ENCODE peak calls at places on chromosome 11, in eight cellular contexts. C is GM12891, A is GM23338, K is HCT116, V is stomach, L is HL-60, U is SK-N-SH, Q is prostate gland. N is an unnamed sample.

GRCh38 chr11:80383655-80384054 is 942.8 kb upstream of the TENM4 start:
- DNase-seq in C (no peak), A (no peak), K (no peak), V (no peak), L (no peak), U (peak), Q (peak), N (no peak)

GRCh38 chr11:110565344-110565684 is 135.6 kb downstream of the FDX1 start:
- DNase-seq in C (no peak), A (peak), K (peak), V (no peak), L (peak), U (no peak), Q (no peak), N (no peak)

GRCh38 chr11:73271936-73272679 is at the start of gene P2RY6:
- DNase-seq in C (no peak), A (peak), K (no peak), V (peak), L (peak), U (peak), Q (no peak), N (no peak)

GRCh38 chr11:61126266-61126665 is 24.0 kb downstream of the CD5 start:
- DNase-seq in C (no peak), A (no peak), K (no peak), V (no peak), L (no peak), U (peak), Q (no peak), N (no peak)

GRCh38 chr11:119522609-119523008 is 99.6 kb upstream of the THY1 start:
- DNase-seq in C (no peak), A (no peak), K (no peak), V (no peak), L (no peak), U (no peak), Q (no peak), N (no peak)

GRCh38 chr11:33633251-33634003 is 67.2 kb downstream of the C11orf91 start:
- DNase-seq in C (no peak), A (peak), K (peak), V (no peak), L (no peak), U (no peak), Q (no peak), N (no peak)

GRCh38 chr11:70206226-70206785 is 3.2 kb downstream of the FADD start:
- DNase-seq in C (no peak), A (no peak), K (no peak), V (no peak), L (no peak), U (no peak), Q (no peak), N (no peak)

GRCh38 chr11:42407379-42407778 is 904.4 kb upstream of the API5 start:
- DNase-seq in C (no peak), A (peak), K (no peak), V (peak), L (no peak), U (peak), Q (no peak), N (no peak)

GRCh38 chr11:47204633-47204989 is 10.2 kb upstream of the DDB2 start:
- DNase-seq in C (no peak), A (peak), K (no peak), V (no peak), L (no peak), U (no peak), Q (no peak), N (no peak)

GRCh38 chr11:94653561-94653960 is 86.4 kb downstream of the PIWIL4 start:
- DNase-seq in C (no peak), A (no peak), K (no peak), V (no peak), L (no peak), U (no peak), Q (no peak), N (no peak)

GRCh38 chr11:77044886-77045285 is 10.7 kb downstream of the B3GNT6 start:
- DNase-seq in C (no peak), A (no peak), K (no peak), V (no peak), L (no peak), U (no peak), Q (no peak), N (no peak)

GRCh38 chr11:31977343-31977742 is 113.5 kb upstream of the RCN1 start:
- DNase-seq in C (no peak), A (no peak), K (no peak), V (no peak), L (no peak), U (no peak), Q (no peak), N (no peak)

GRCh38 chr11:99142237-99142636 is 121.5 kb downstream of the CNTN5 start:
- DNase-seq in C (no peak), A (no peak), K (no peak), V (no peak), L (no peak), U (no peak), Q (no peak), N (no peak)
- TF ChIP-seq POLR2AphosphoS5 in C (no peak), A (no peak), K (no peak), V (no peak), L (no peak), U (no peak), Q (no peak), N (no peak)

GRCh38 chr11:27292642-27293020 is 70.4 kb downstream of the CCDC34 start:
- DNase-seq in C (no peak), A (no peak), K (no peak), V (no peak), L (no peak), U (no peak), Q (no peak), N (no peak)

GRCh38 chr11:27291954-27292641 is 70.9 kb downstream of the CCDC34 start:
- DNase-seq in C (no peak), A (no peak), K (no peak), V (peak), L (no peak), U (no peak), Q (no peak), N (no peak)

GRCh38 chr11:27293500-27294417 is 69.3 kb downstream of the CCDC34 start:
- DNase-seq in C (no peak), A (no peak), K (no peak), V (no peak), L (no peak), U (no peak), Q (no peak), N (no peak)

GRCh38 chr11:27290261-27290660 is 72.8 kb downstream of the CCDC34 start:
- DNase-seq in C (no peak), A (no peak), K (no peak), V (no peak), L (no peak), U (no peak), Q (no peak), N (no peak)

DNA sequence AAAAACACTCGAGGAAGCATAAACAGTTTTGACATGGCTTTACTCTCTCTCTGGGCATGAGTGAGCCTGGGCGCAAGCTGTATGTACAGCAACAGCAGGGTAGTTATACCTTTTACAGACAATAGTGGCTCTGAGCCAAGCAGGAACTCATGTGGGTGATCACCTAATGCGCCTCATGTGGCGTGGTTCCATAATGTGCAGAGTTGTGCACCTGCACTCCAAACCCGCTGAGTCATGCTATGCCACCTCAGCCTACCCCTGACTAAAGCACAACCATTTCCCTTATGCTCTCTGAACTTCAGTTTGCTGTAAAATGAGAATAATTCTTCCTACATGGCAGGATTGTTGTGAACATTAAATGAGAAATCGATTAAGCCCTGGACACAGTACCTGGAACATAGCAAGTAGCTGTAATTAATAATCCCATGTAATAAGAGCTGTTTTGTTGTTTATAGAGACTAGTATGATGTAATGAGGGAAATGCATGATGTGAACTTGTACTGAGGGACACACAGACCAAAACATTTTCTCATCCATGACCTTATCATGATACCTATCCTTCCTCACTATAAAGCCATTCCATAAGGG is 71.6 kb downstream of the CCDC34 start:
- DNase-seq in C (no peak), A (peak), K (peak), V (peak), L (peak), U (no peak), Q (no peak), N (no peak)
- TF ChIP-seq POLR2AphosphoS5 in C (no peak), A (no peak), K (no peak), V (no peak), L (no peak), U (no peak), Q (no peak), N (no peak)

DNA sequence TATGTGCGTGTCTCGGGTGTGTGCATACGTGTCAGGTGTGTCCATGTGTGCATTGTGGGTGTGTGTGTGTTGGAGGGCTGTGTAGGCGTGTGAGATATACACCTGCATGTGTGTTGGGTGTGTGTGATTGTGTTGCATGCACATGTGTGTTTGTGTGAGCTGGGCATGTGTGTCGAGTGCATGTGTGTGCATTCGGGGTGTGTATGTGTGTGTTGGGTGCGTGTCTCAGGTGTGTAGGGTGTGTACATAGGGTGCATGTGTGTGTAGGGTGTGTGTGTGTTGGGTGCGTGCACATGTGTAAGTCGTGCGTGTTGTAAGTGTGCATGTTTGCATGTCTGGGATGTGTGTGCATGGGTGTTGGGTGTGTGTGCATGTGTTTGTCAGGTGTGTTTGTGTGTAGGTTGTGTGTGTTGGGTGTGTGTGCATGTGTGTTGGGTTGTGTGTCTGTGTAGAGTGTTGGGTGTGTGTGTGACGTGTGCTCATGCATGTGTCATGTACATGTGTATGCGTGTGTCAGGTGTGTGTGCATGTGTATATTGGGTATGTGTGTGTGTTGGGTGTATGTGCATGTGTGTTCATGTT is 4.1 kb downstream of the MUC6 start:
- DNase-seq in C (no peak), A (no peak), K (no peak), V (no peak), L (no peak), U (no peak), Q (no peak), N (no peak)
- TF ChIP-seq POLR2AphosphoS5 in C (no peak), A (no peak), K (no peak), V (no peak), L (no peak), U (no peak), Q (no peak), N (no peak)

GRCh38 chr11:102453921-102454320 is 1.4 kb upstream of the TMEM123 start:
- DNase-seq in C (no peak), A (no peak), K (no peak), V (no peak), L (no peak), U (no peak), Q (no peak), N (no peak)

GRCh38 chr11:102451693-102452460 is 688 bp downstream of the TMEM123 start:
- DNase-seq in C (peak), A (peak), K (no peak), V (peak), L (peak), U (peak), Q (peak), N (peak)

GRCh38 chr11:102453286-102453797 is 777 bp upstream of the TMEM123 start:
- DNase-seq in C (no peak), A (peak), K (no peak), V (no peak), L (no peak), U (peak), Q (peak), N (no peak)

GRCh38 chr11:102451041-102451692 is 1.4 kb downstream of the TMEM123 start:
- DNase-seq in C (no peak), A (no peak), K (no peak), V (no peak), L (no peak), U (no peak), Q (no peak), N (no peak)

DNA sequence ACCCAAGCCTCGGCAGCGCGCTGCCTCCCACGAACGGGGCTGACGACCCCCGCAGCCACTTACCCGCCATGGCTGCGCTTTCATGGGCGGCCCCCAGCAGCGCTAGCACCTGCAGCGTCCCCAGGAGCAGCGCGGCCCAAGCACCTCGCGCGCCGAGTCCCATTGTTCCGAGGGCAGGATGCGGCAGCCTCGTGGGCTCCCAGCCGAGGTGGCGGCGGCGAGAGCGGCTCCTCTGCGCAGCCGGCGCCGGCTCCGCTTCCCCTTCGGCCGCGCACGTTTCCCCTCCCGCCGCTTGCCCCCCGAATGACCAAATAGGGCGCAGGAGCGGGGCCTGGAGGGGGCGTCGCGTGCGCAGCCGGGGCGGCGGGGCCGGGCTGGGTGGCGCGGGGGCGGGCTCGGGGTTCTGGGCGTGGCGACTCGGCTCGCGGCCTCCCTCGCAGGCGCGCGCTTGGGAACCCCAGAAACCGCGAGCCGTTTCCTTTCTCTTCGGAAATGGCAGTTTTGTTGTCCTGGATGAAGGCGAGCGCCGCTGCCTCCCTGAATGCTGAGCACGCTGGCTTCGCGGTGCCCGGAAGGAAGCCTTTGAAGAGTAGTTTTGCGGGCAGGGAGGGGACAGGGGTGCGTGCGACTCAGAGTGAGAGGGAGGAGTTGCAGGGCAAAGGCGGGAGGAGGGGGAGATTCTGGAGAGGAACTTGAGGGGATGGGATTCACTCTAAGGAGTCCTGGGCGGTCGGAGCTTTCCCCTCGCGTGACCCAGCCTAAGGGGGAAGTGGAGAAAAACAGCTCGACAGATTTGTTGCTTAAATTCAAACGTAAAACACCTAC is at the start of gene TMEM123:
- DNase-seq in C (peak), A (peak), K (peak), V (peak), L (peak), U (peak), Q (peak), N (peak)
- TF ChIP-seq POLR2AphosphoS5 in C (peak), A (peak), K (peak), V (peak), L (peak), U (peak), Q (peak), N (peak)

GRCh38 chr11:9906043-9906791 is 242.3 kb downstream of the SWAP70 start:
- DNase-seq in C (no peak), A (peak), K (peak), V (no peak), L (no peak), U (no peak), Q (peak), N (no peak)
- TF ChIP-seq POLR2AphosphoS5 in C (no peak), A (no peak), K (no peak), V (no peak), L (no peak), U (peak), Q (peak), N (no peak)

GRCh38 chr11:65537296-65537597 is 12.4 kb downstream of the SCYL1 start:
- DNase-seq in C (no peak), A (no peak), K (no peak), V (no peak), L (no peak), U (no peak), Q (no peak), N (no peak)
- TF ChIP-seq POLR2AphosphoS5 in C (no peak), A (no peak), K (peak), V (no peak), L (no peak), U (no peak), Q (no peak), N (no peak)

DNA sequence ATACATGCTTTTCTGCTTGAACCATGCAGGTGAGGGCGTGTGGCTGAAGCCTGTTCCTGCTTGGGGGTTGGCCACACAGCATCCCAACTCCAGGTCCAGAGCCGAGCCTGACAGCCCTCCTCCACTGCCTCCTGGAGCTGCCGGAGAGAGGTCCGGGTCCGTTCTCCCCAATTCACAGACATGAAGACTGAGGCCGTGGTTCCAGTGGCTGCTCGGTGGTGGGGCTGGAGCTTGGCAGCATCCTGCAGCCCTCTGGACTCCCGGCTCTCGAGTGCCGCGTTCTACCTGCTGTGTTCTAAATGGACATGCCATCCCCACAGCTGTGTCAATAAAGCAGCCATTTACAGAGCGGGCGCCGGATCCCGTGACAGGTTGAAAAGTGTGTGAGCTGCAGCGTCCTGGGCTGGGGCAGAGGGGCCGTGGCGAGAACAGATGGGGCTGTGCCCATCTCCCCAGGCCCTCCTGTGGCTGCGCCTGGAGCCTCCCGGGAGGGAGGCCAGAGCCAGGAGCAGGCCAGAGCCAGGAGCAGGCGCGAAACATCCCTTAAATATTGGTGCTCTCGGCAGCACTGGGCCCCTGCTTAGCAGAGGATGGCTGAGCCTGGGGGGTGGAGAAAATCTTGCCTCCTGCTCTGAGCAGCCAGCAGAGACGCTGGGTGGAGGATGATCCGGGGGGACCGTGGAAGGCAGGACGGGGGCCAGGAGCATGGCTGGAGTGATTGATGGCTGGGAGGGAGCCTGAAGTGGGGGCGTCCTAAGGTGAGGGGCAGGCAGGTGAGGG is 46.1 kb downstream of the FLRT1 start:
- DNase-seq in C (no peak), A (no peak), K (no peak), V (peak), L (no peak), U (no peak), Q (peak), N (no peak)
- TF ChIP-seq POLR2AphosphoS5 in C (no peak), A (no peak), K (no peak), V (peak), L (no peak), U (no peak), Q (peak), N (no peak)

GRCh38 chr11:85787809-85788805 is 22.8 kb downstream of the SYTL2 start:
- DNase-seq in C (no peak), A (peak), K (no peak), V (no peak), L (no peak), U (no peak), Q (no peak), N (no peak)
- TF ChIP-seq POLR2AphosphoS5 in C (no peak), A (no peak), K (no peak), V (peak), L (no peak), U (no peak), Q (no peak), N (no peak)

GRCh38 chr11:40825435-40825834 is 634.0 kb downstream of the LRRC4C start:
- DNase-seq in C (no peak), A (no peak), K (no peak), V (no peak), L (no peak), U (no peak), Q (no peak), N (no peak)
- TF ChIP-seq POLR2AphosphoS5 in C (no peak), A (no peak), K (no peak), V (no peak), L (no peak), U (no peak), Q (no peak), N (no peak)